ENCODE peak calls at places on chromosome 19, in six cellular contexts. R is body of pancreas, L is mammary epithelial cell, H is brain microvascular endothelial cell, K is heart left ventricle, N is PC-9. M is an unnamed sample.

GRCh38 chr19:39430675-39431593 is 4.8 kb downstream of the RPS16 start:
- DNase-seq in L (peak; percentile 39), K (no peak), R (no peak), H (peak; percentile 99), N (peak; percentile 100), M (peak; percentile 98)

GRCh38 chr19:54415208-54415900 is at the start of gene TTYH1:
- DNase-seq in L (no peak), H (no peak), R (no peak), K (no peak), N (no peak), M (no peak)

GRCh38 chr19:46639356-46640061 is 3.5 kb upstream of the GNG8 start:
- DNase-seq in K (peak; percentile 66), H (no peak), L (no peak), R (no peak), N (no peak), M (no peak)

GRCh38 chr19:44611812-44612295 is 1.5 kb upstream of the IGSF23 start:
- DNase-seq in R (no peak), N (peak; percentile 55), K (no peak), L (no peak), H (no peak), M (no peak)

GRCh38 chr19:29845576-29846176 is 33.9 kb downstream of the CCNE1 start:
- DNase-seq in L (peak; percentile 44), K (peak; percentile 23), N (no peak), R (no peak), H (peak; percentile 26), M (peak; percentile 22)

GRCh38 chr19:485122-485521 is 11.2 kb upstream of the MADCAM1 start:
- DNase-seq in R (no peak), H (no peak), N (no peak), L (no peak), K (no peak), M (no peak)

GRCh38 chr19:8209111-8209964 is at the start of gene CERS4:
- DNase-seq in N (peak; percentile 49), K (peak; percentile 79), L (no peak), R (peak; percentile 86), H (peak; percentile 6), M (no peak)

GRCh38 chr19:10104665-10105221 is 1.4 kb upstream of the PPAN start:
- DNase-seq in K (no peak), R (no peak), H (no peak), L (no peak), N (no peak), M (no peak)

GRCh38 chr19:6677924-6678689 is 8.1 kb upstream of the TNFSF14 start:
- DNase-seq in R (no peak), H (no peak), L (peak; percentile 57), N (no peak), K (no peak), M (no peak)

GRCh38 chr19:46654621-46655152 is 6.3 kb downstream of the DACT3 start:
- DNase-seq in N (no peak), R (no peak), K (no peak), L (no peak), H (no peak), M (no peak)

GRCh38 chr19:37876047-37876446 is 30.3 kb downstream of the WDR87 start:
- DNase-seq in R (no peak), N (no peak), K (no peak), H (no peak), L (no peak), M (no peak)

GRCh38 chr19:1251233-1251502 is 2.8 kb downstream of the MIDN start:
- DNase-seq in R (peak; percentile 71), L (peak; percentile 68), H (peak; percentile 49), N (peak; percentile 46), K (no peak), M (peak; percentile 31)

GRCh38 chr19:27911122-27911898 is 1301.6 kb downstream of the UQCRFS1 start:
- DNase-seq in K (no peak), H (no peak), R (no peak), L (no peak), N (no peak), M (no peak)

GRCh38 chr19:55088543-55089265 is 13.0 kb downstream of the EPS8L1 start:
- DNase-seq in N (peak; percentile 35), R (peak; percentile 78), K (no peak), L (peak; percentile 28), H (peak; percentile 66), M (peak; percentile 41)

GRCh38 chr19:50020481-50020880 is 4.7 kb downstream of the VRK3 start:
- DNase-seq in R (no peak), L (no peak), N (no peak), K (no peak), H (no peak), M (no peak)

GRCh38 chr19:19447536-19448237 is 42.2 kb downstream of the GATAD2A start:
- DNase-seq in H (no peak), K (no peak), N (no peak), L (no peak), R (no peak), M (no peak)

GRCh38 chr19:50050406-50051223 is 24.8 kb downstream of the ZNF473 start:
- DNase-seq in R (peak; percentile 64), L (peak; percentile 77), N (no peak), H (peak; percentile 84), K (peak; percentile 82), M (peak; percentile 62)

GRCh38 chr19:51959791-51960190 is 26.8 kb downstream of the ZNF350 start:
- DNase-seq in K (no peak), H (no peak), R (no peak), L (no peak), N (no peak), M (no peak)

GRCh38 chr19:38043649-38044144 is 136.7 kb downstream of the SIPA1L3 start:
- DNase-seq in K (no peak), L (no peak), H (no peak), R (no peak), N (no peak), M (no peak)

GRCh38 chr19:55340784-55341147 is 1.1 kb downstream of the KMT5C start:
- DNase-seq in H (no peak), N (peak; percentile 21), L (no peak), R (no peak), K (no peak), M (no peak)

GRCh38 chr19:46372901-46373572 is 26.1 kb downstream of the PPP5C start:
- DNase-seq in R (peak; percentile 23), K (no peak), L (no peak), H (peak; percentile 18), N (no peak), M (peak; percentile 92)

GRCh38 chr19:46442808-46443450 is 14.2 kb upstream of the PNMA8C start:
- DNase-seq in K (no peak), R (peak; percentile 66), H (peak; percentile 59), N (peak; percentile 72), L (peak; percentile 69), M (peak; percentile 72)

GRCh38 chr19:28166025-28166424 is 1046.9 kb downstream of the UQCRFS1 start:
- DNase-seq in L (no peak), N (no peak), R (no peak), K (no peak), H (no peak), M (no peak)

GRCh38 chr19:49613374-49613773 is 22.4 kb downstream of the PRR12 start:
- DNase-seq in R (no peak), H (peak; percentile 16), L (no peak), N (peak; percentile 64), K (no peak), M (no peak)

GRCh38 chr19:5126498-5127223 is 157.7 kb downstream of the KDM4B start:
- DNase-seq in R (no peak), K (no peak), N (no peak), L (no peak), H (no peak), M (no peak)

GRCh38 chr19:35995655-35995993 is 636 bp downstream of the SDHAF1 start:
- DNase-seq in K (peak; percentile 33), N (peak; percentile 49), H (no peak), R (peak; percentile 58), L (peak; percentile 44), M (no peak)

GRCh38 chr19:13826652-13827235 is 31.5 kb downstream of the ZSWIM4 start:
- DNase-seq in H (no peak), N (no peak), L (no peak), R (no peak), K (no peak), M (no peak)

GRCh38 chr19:13827656-13828055 is 32.4 kb downstream of the ZSWIM4 start:
- DNase-seq in R (no peak), K (no peak), H (no peak), L (no peak), N (peak; percentile 33), M (no peak)

GRCh38 chr19:13824703-13825102 is 29.5 kb downstream of the ZSWIM4 start:
- DNase-seq in R (no peak), K (no peak), N (no peak), H (no peak), L (no peak), M (no peak)

GRCh38 chr19:13823901-13824300 is 28.7 kb downstream of the ZSWIM4 start:
- DNase-seq in R (no peak), N (no peak), L (no peak), K (no peak), H (no peak), M (no peak)

DNA sequence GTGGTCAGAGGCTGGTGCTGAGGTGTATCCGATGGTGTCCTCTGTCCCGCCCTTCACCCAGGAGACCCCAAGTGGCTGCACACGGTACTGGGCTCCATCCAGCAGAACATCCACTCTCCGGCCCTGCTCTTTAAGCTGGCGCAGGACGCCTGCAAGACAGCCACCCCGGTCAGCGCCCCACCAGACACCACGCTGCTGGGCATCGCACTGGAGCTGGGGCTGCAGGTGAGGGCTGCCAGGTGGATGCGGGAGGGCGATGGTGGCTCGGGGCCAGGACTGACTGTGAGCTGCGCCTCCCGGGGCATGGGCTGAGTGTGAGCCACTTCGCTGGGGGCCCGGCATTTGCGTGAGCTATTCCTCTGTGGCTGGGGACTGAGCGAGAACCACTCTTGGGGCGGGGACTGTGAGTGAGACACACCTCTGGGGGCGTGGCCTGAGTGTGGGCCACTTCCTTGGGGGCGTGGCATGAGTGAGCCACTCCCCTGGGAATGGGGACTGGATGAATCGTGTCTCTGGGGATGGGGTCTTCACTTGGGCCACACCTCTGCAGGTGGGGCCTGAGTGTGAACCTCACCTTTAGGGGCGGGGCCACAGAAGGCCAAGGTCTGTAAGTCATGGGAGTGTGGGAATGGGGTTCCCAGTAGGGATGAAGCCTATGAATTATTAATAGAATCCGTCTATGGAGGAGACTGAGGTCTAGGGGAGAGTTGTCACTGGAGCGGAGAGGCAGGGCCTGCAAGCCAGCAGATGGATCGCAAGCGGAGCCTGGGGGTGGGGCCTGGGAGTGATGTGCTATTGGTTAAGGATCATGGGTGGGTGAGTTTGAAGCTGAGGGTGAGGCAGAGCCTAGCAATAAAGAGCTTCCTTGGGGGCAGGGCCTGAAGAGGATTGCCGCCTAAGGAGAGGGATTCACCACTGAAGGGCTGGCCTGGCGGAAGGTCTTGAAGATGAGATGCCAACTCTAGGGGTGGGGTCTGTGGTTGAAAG is 30.5 kb downstream of the ZSWIM4 start:
- DNase-seq in L (no peak), H (no peak), K (no peak), R (no peak), N (no peak), M (no peak)
- TF ChIP-seq CTCF in L (no peak), H (peak; percentile 42), K (no peak), R (no peak), N (peak; percentile 44), M (peak; percentile 4)

GRCh38 chr19:57240311-57241090 is at the start of gene ZNF805:
- DNase-seq in K (peak; percentile 97), N (peak; percentile 82), L (peak; percentile 92), H (peak; percentile 90), R (peak; percentile 96), M (peak; percentile 85)
- H3K4me3 ChIP-seq in K (peak within 1 kb of the TSS; percentile 79), N (peak within 1 kb of the TSS; percentile 95), L (peak within 1 kb of the TSS; percentile 94), H (peak within 1 kb of the TSS; percentile 98), R (peak within 1 kb of the TSS; percentile 73), M (peak within 1 kb of the TSS; percentile 94)

GRCh38 chr19:41638624-41639023 is 11.8 kb upstream of the CEACAM4 start:
- DNase-seq in R (no peak), K (no peak), N (no peak), H (no peak), L (no peak), M (no peak)
- H3K27me3 ChIP-seq in R (no peaks in the 10 kb centered on the region), K (peaks cover 45% of the 10 kb centered on the region), N (peaks cover 60% of the 10 kb centered on the region), H (no peaks in the 10 kb centered on the region), L (no peaks in the 10 kb centered on the region), M (no peaks in the 10 kb centered on the region)

GRCh38 chr19:32539240-32539916 is 41.6 kb upstream of the PDCD5 start:
- DNase-seq in R (no peak), K (no peak), H (no peak), N (no peak), L (no peak), M (no peak)
- TF ChIP-seq CTCF in R (no peak), K (no peak), H (no peak), N (no peak), L (no peak), M (no peak)